ENCODE peak calls at places on chromosomes 11 and 22, in four cellular contexts. Z is GM23338, T is thoracic aorta, V is uterus. O is an unnamed sample.

GRCh38 chr11:122717264-122717867 is 61.8 kb downstream of the UBASH3B start:
- DNase-seq in Z (no peak), T (no peak), V (no peak), O (no peak)

GRCh38 chr11:102079625-102080024 is 30.6 kb upstream of the YAP1 start:
- DNase-seq in Z (no peak), T (no peak), V (no peak), O (no peak)

GRCh38 chr22:35783943-35784614 is 66.4 kb downstream of the APOL5 start:
- DNase-seq in Z (no peak), T (no peak), V (no peak), O (peak; percentile 56)

GRCh38 chr11:33701302-33701701 is 676 bp upstream of the C11orf91 start:
- DNase-seq in Z (no peak), T (no peak), V (no peak), O (no peak)

GRCh38 chr11:29438815-29439214 is 578.0 kb downstream of the KCNA4 start:
- DNase-seq in Z (no peak), T (no peak), V (no peak), O (no peak)

GRCh38 chr22:35381424-35381772 is 502 bp downstream of the HMOX1 start:
- DNase-seq in Z (no peak), T (no peak), V (no peak), O (no peak)

GRCh38 chr11:125262825-125263218 is 98.3 kb downstream of the PKNOX2 start:
- DNase-seq in Z (no peak), T (no peak), V (no peak), O (no peak)

GRCh38 chr11:22566293-22566692 is 59.3 kb downstream of the FANCF start:
- DNase-seq in Z (peak; percentile 55), T (no peak), V (no peak), O (no peak)

GRCh38 chr11:37450613-37451012 is 852.6 kb upstream of the RAG2 start:
- DNase-seq in Z (no peak), T (no peak), V (no peak), O (no peak)

GRCh38 chr22:43289976-43290663 is 53.1 kb downstream of the SCUBE1 start:
- DNase-seq in Z (no peak), T (no peak), V (peak; percentile 38), O (no peak)

GRCh38 chr11:120329556-120329955 is 4.5 kb downstream of the TLCD5 start:
- DNase-seq in Z (no peak), T (no peak), V (no peak), O (no peak)

GRCh38 chr11:120326228-120326627 is 1.1 kb downstream of the TLCD5 start:
- DNase-seq in Z (no peak), T (no peak), V (no peak), O (no peak)

GRCh38 chr11:120327311-120327710 is 2.2 kb downstream of the TLCD5 start:
- DNase-seq in Z (no peak), T (no peak), V (no peak), O (no peak)

GRCh38 chr11:120326845-120327281 is 1.8 kb downstream of the TLCD5 start:
- DNase-seq in Z (no peak), T (no peak), V (no peak), O (no peak)

GRCh38 chr11:120324932-120325810 is at the start of gene TLCD5:
- DNase-seq in Z (peak; percentile 95), T (no peak), V (peak; percentile 71), O (no peak)
- TF ChIP-seq CTCF in Z (peak; percentile 55), T (no peak), V (no peak), O (peak; percentile 36)

DNA sequence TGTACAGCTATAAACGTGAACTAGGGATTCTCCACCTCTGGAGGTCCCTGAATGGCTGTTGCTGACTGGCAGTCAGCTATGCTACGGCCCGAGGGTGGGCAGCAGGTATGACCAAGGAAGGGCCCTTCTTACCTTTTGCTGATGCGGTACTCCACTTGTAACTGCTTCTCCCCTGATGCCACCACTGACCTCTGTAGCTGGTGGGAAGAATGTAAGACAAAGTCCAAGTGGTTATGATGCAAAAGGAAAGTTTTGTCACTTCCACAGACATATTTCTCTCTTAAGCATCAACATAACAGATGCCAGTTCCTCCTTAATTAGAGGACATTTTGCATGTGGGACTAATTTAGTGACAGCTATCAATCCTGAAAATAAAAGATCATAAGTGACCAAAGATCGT is 32.2 kb downstream of the P4HA3 start:
- DNase-seq in Z (no peak), T (no peak), V (no peak), O (no peak)
- H3K4me3 ChIP-seq in Z (no peak overlapping the region), T (no peak overlapping the region), V (no peak overlapping the region), O (no peak overlapping the region)

GRCh38 chr22:41023299-41023623 is 69.1 kb upstream of the EP300 start:
- DNase-seq in Z (no peak), T (no peak), V (no peak), O (no peak)

GRCh38 chr22:41021039-41021654 is 70.0 kb downstream of the RBX1 start:
- DNase-seq in Z (peak; percentile 49), T (no peak), V (peak; percentile 20), O (no peak)

GRCh38 chr22:41022470-41023298 is 69.7 kb upstream of the EP300 start:
- DNase-seq in Z (peak; percentile 96), T (peak; percentile 43), V (peak; percentile 93), O (no peak)

GRCh38 chr22:41021655-41022454 is 70.5 kb upstream of the EP300 start:
- DNase-seq in Z (peak; percentile 77), T (no peak), V (peak; percentile 67), O (no peak)
- TF ChIP-seq CTCF in Z (no peak), T (no peak), V (no peak), O (no peak)

GRCh38 chr22:24421428-24421931 is 5.9 kb upstream of the ADORA2A start:
- DNase-seq in Z (peak; percentile 92), T (no peak), V (no peak), O (no peak)

GRCh38 chr22:24424001-24424900 is 3.1 kb upstream of the ADORA2A start:
- DNase-seq in Z (peak; percentile 72), T (no peak), V (no peak), O (no peak)

GRCh38 chr22:24424901-24425775 is 2.3 kb upstream of the ADORA2A start:
- DNase-seq in Z (no peak), T (no peak), V (no peak), O (no peak)

GRCh38 chr22:24422078-24422665 is 5.2 kb upstream of the ADORA2A start:
- DNase-seq in Z (no peak), T (no peak), V (no peak), O (no peak)

DNA sequence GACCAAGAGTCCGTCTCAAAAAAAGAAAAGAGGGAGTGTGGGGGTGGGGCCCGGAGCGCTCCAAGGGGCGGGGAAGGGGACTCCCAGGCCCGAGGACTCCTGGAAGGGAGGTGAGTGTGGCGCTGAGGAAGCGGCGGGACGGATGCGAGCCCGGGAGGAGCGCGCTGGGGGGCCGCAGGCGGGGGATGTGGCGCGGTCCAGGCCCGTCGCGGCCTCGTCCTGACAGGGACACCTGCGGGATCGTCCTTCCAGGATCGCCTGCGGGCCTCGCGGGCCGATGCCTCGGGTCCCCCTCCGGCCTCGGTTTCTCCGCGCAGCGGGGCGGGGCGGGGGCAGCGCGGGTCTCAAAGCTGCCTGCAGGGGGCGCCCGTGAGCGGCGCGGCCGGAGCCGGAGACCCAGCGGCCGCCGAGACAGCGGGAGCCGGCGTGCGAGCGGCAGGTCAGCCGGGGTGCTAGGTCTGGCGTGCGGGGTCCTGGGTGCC is 3.8 kb upstream of the ADORA2A start:
- DNase-seq in Z (peak; percentile 70), T (no peak), V (no peak), O (no peak)
- H3K4me3 ChIP-seq in Z (peak overlapping the region; percentile 73), T (peak overlapping the region; percentile 69), V (no peak overlapping the region), O (peak overlapping the region; percentile 57)

DNA sequence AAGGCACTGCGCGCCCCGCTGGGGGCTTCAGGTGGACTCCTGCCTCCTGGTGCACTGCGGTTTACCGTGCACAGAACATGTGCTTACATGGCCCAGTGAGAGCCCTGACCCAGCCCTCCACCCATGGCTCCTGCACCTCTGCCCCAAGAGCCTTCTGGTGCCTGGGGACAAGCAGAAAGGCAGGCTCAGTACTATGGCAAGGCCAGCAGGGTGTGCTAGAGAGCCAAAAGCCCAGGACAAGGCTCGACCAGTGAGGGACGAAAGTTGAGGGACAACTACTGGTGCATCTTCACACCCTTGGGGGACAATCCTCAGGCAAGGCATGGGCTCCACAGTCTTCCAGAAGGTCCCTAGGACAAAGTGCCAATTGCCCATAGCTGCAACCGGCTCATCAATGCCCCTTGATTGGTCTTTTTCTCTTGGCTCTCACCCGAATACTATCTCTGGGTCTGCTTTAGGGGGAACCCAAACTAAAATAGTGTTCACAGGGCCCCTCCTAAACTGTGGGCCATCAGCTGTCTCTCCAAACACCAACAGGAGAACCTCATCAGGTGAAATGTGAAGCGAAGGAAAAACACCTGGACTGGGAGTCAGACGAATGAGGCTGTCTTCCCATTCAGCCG is 13.5 kb downstream of the PGA5 start:
- DNase-seq in Z (peak; percentile 87), T (no peak), V (peak; percentile 34), O (no peak)
- TF ChIP-seq CTCF in Z (peak; percentile 96), T (peak; percentile 66), V (peak; percentile 35), O (peak; percentile 95)

DNA sequence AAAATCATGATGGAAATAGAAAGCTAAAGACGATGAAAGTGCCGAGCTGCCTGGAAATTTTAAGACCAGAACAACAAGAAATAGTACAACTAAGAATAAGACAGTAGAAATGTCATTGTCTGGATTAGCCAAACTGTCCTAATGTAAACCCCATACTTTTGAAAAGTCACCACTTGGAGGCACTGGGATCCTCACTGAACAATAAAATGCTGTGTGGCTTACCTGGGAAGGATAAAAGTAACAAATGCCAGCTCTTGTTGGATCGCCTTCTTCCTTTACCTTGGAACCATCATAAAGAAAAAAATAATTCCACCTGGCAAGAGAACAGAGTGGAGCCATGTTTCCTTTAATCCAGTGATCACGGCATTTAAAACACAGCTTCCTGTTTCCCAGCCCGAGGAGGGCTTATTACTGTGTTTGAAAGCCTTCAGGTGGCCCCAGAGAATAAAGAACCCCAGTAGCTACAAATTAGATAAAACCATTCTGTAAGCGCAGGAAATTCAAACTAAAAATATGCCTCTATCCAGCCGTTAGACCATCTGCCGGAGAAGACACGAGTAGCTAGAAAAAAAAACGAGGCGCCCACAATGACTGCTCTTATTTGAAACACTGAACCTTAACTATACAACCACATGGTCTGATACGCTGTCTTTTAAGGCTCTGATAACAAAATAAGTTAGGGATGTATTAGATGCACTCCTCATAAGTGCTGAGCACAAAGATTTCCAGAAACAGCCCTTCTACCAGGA is 4.4 kb downstream of the HPS4 start:
- DNase-seq in Z (no peak), T (no peak), V (no peak), O (no peak)
- H3K4me3 ChIP-seq in Z (no peak overlapping the region), T (peak overlapping the region; percentile 4), V (no peak overlapping the region), O (no peak overlapping the region)

O was measured in AG04449.